ENCODE peak calls at places on chromosome 22, in seven cellular contexts. O is HL-60, S is fibroblast of pulmonary artery, J is tibial nerve, C is kidney, I is ovary, G is sigmoid colon. F is an unnamed sample.

GRCh38 chr22:50705219-50705691 is 32.6 kb downstream of the SHANK3 start:
- DNase-seq in O (peak), S (peak), I (peak), J (peak), C (peak), G (peak), F (no peak)

GRCh38 chr22:46090631-46091201 is 59.6 kb upstream of the PPARA start:
- DNase-seq in C (peak), J (no peak), I (no peak), G (peak), O (no peak), S (no peak), F (no peak)

GRCh38 chr22:49437956-49438355 is 389.7 kb downstream of the BRD1 start:
- DNase-seq in S (no peak), G (peak), C (no peak), I (no peak), O (no peak), J (no peak), F (no peak)

GRCh38 chr22:17233348-17234043 is 14.3 kb upstream of the ADA2 start:
- DNase-seq in I (no peak), O (no peak), S (no peak), C (peak), J (no peak), G (no peak), F (no peak)

GRCh38 chr22:30753701-30754100 is 59.0 kb downstream of the OSBP2 start:
- DNase-seq in O (no peak), J (no peak), I (no peak), S (no peak), G (no peak), C (no peak), F (no peak)

GRCh38 chr22:17918840-17919239 is 105.5 kb downstream of the MICAL3 start:
- DNase-seq in G (peak), C (no peak), I (no peak), J (no peak), O (no peak), S (no peak), F (no peak)

GRCh38 chr22:48889209-48889830 is 938.4 kb downstream of the BRD1 start:
- DNase-seq in C (peak), S (no peak), J (no peak), O (no peak), G (peak), I (no peak), F (no peak)

GRCh38 chr22:33984741-33985287 is 64.5 kb upstream of the LARGE1 start:
- DNase-seq in I (no peak), S (no peak), O (no peak), J (no peak), G (no peak), C (no peak), F (no peak)

GRCh38 chr22:34878996-34879395 is 187.0 kb upstream of the ISX start:
- DNase-seq in C (no peak), J (no peak), S (no peak), G (no peak), O (no peak), I (no peak), F (no peak)

GRCh38 chr22:28986366-28986765 is 75.3 kb downstream of the C22orf31 start:
- DNase-seq in I (no peak), G (no peak), O (no peak), J (no peak), S (peak), C (no peak), F (no peak)

GRCh38 chr22:46629291-46629690 is 9.1 kb downstream of the GRAMD4 start:
- DNase-seq in I (no peak), S (no peak), O (no peak), C (peak), J (no peak), G (no peak), F (no peak)

GRCh38 chr22:19176732-19177131 is 1.8 kb downstream of the SLC25A1 start:
- DNase-seq in O (no peak), S (no peak), G (no peak), C (no peak), J (no peak), I (no peak), F (no peak)

GRCh38 chr22:17569971-17570511 is 6.7 kb downstream of the SLC25A18 start:
- DNase-seq in J (no peak), C (peak), S (peak), I (peak), O (no peak), G (peak), F (no peak)

GRCh38 chr22:19964701-19965386 is 23.2 kb upstream of the TXNRD2 start:
- DNase-seq in O (no peak), J (no peak), G (no peak), I (no peak), C (peak), S (no peak), F (no peak)

GRCh38 chr22:49930596-49931412 is 12.4 kb downstream of the CRELD2 start:
- DNase-seq in J (peak), I (peak), O (peak), G (no peak), C (peak), S (peak), F (peak)

GRCh38 chr22:27795053-27795452 is 6.5 kb downstream of the MN1 start:
- DNase-seq in J (no peak), S (no peak), I (peak), C (peak), O (no peak), G (no peak), F (no peak)
- H3K4me3 ChIP-seq in J (no peak), S (peak), I (no peak), C (no peak), O (no peak), G (peak), F (no peak)

DNA sequence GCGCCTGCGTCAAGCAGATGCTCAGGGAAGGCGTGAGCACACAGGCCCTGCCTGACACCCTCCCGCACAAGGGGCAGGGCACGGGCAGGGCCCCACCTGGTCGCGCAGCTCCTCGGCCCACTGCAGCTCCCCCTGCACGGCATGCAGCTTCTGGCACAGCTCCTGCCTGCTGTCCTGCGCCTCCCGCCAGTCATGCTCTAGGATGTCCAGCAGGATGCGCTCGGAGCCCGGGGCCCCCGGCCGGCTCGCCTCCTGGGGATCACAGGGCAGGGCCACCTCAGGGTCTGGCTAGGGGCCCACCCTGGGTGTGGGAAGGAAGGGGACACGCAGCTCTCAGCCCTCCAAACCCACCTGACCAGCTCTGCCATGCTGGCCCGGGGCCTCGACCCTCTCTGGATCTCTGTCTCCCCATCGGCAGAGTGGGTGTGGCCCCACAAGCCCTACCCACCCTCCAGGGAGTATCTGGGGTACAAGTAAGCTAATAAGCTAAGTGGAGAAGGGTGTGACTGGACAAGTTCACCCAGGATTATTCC is 10.7 kb downstream of the CARD10 start:
- DNase-seq in J (no peak), O (no peak), S (no peak), C (peak), G (no peak), I (no peak), F (no peak)
- TF ChIP-seq CTCF in J (peak), O (no peak), S (no peak), C (no peak), G (no peak), I (no peak), F (no peak)

DNA sequence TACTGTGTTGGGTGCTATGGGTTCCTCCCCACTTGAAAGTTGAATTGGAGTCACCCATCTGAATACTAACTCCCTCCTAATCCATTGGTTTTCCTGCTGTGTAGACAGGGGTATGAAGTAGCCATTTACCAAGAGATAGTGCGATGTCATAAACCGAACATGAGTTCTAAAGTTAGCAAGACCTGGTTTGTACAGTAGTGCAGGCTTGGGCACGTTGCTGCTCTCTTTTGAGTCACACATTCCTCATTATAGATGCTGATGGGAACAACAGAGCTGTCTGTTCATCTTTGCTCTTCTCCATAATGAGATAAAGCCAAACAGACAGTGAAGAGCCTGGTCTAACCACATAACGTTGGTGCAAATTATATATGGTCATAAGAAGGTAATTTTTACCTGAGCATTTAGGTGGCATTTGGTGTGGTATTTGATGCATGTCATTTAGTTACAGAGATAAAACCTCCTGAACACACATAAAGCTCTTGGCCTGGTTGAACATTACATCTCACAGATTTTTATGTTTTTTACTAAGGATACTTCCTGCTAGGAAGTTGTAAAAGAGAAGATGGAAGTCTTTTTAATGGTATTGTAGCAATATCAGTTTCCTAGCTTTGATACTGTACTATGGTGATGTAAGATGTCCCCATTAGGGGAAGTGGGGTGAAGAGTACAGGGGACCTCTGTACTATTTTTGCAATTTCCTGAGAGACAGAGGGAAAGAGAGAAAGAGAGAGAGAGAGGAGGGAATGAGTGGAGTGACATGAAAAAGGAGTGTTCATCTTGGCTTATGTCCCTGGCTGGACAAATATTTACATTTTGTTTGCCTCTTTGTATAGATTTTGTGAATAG is 27.9 kb downstream of the GRAP2 start:
- DNase-seq in O (peak), I (no peak), J (no peak), C (no peak), G (no peak), S (no peak), F (no peak)
- H3K4me3 ChIP-seq in O (no peak), I (no peak), J (no peak), C (no peak), G (no peak), S (no peak), F (no peak)

DNA sequence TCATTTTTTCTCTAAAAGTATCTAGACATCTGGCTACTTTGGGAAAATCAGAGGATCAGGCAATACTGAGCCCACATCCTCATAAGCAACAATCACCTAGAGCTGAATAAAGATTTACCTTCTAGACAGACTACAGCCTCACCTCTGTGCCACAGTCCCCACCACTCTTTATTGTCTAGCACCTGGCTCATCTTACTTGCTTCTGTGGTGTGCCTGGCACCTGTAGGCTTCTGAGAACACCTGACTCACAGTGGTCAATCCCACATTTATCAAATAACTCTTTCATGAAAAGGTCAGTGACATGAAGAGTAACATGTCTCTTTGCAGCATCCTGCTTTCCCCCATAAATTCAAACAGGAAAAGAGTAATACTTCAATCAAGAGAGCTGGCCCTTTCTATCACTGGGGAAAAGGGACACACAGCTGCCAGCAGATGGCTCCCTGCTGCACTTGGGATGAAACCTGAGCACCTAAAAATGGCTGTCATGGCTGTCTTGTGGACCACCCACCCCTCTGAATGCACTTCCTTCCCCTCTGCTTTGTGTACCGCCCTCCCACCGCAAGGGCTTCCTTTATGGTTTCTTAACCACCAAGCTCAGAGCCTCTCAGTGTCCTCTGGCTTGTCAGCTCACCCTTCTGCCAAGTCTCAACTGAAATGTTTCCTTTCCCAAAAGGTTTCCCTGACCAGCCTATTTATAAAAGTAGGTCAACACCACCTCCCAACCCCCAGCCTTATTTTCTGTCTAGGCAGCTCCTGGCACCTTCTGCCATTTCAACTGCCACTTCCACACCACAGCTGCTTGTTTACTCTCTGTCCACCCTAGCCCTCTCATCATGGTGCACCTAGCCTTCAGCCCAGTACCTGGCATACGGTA is 9.3 kb downstream of the TFIP11 start:
- DNase-seq in I (no peak), C (no peak), O (no peak), G (no peak), J (no peak), S (peak), F (peak)
- TF ChIP-seq CTCF in I (no peak), C (peak), O (peak), G (no peak), J (no peak), S (peak), F (peak)

GRCh38 chr22:38461057-38461413 is 6.0 kb upstream of the KCNJ4 start:
- DNase-seq in G (no peak), I (no peak), O (no peak), S (no peak), C (peak), J (no peak), F (no peak)
- H3K4me3 ChIP-seq in G (no peak), I (no peak), O (no peak), S (no peak), C (peak), J (no peak), F (no peak)

DNA sequence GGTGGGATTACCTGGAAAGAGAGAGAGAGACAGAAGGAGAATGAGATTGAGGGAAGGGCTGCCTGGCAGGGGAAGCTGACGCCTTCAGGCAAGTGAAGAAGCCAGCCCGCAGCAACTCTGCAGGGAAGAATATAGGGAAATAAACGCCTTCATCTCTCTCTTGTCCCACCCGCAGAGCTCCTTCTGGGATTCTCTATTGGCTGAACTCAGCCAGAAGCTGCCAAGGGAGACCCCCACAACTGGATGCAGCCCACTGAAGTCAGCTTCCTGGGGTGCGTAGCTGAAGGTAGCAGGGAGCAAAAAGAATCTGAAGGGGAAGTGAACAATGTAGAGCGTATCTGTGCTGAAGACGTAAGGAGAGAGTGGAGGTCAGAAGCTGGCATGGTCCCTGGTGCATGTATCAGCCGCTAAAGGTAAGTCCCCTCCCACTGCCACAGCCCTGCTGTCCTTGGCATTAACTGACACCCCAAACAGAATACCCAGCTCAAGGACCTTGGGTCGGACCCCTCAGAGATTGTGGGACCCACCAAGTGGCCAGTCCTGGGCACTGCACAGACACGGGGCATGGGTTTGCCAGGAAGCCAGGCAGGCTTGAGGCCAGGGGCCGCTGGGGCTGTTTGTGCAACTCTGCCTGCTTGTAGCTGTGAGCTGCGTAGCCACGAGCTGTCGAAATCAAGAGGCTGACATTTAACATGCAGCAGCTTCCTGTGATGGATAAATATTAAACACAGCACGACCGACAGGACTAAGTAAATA is 469.9 kb downstream of the MN1 start:
- DNase-seq in I (peak), J (peak), C (peak), S (peak), O (no peak), G (peak), F (no peak)
- TF ChIP-seq CTCF in I (no peak), J (peak), C (peak), S (peak), O (no peak), G (no peak), F (peak)

GRCh38 chr22:36236338-36237319 is 2.7 kb downstream of the APOL2 start:
- DNase-seq in C (no peak), S (no peak), I (no peak), J (no peak), G (no peak), O (no peak), F (no peak)
- H3K4me3 ChIP-seq in C (peak), S (peak), I (peak), J (no peak), G (no peak), O (no peak), F (no peak)

GRCh38 chr22:41946360-41947180 is at the start of gene CENPM:
- DNase-seq in G (peak), I (peak), J (peak), S (peak), O (peak), C (peak), F (peak)
- TF ChIP-seq CTCF in G (no peak), I (no peak), J (peak), S (peak), O (no peak), C (no peak), F (peak)